ENCODE peak calls at places on chromosomes 16 and 17, in four cellular contexts. S is A549, G is HepG2, B is heart left ventricle. Y is an unnamed sample. For H3K4me1, the result is how much of the 10 kb centered on the place peaks cover.

GRCh38 chr16:14050297-14051027 is 20.7 kb upstream of the MRTFB start:
- DNase-seq in S (peak), G (no peak), B (no peak), Y (no peak)

GRCh38 chr16:59605706-59606105 is 871.6 kb upstream of the GOT2 start:
- DNase-seq in S (no peak), G (no peak), B (no peak), Y (no peak)

GRCh38 chr16:23903001-23903414 is 67.2 kb downstream of the PRKCB start:
- DNase-seq in S (no peak), G (no peak), B (no peak), Y (no peak)

GRCh38 chr17:15348030-15348429 is 6.6 kb upstream of the TEKT3 start:
- DNase-seq in S (no peak), G (no peak), B (no peak), Y (no peak)

GRCh38 chr16:2597560-2597902 is 59.7 kb downstream of the PDPK1 start:
- DNase-seq in S (no peak), G (no peak), B (peak), Y (peak)

GRCh38 chr17:81701288-81702071 is 1.7 kb upstream of the MRPL12 start:
- DNase-seq in S (no peak), G (no peak), B (no peak), Y (peak)

GRCh38 chr17:312476-313148 is 40.0 kb downstream of the RPH3AL start:
- DNase-seq in S (no peak), G (no peak), B (no peak), Y (peak)

GRCh38 chr16:102060-102855 is 24.2 kb downstream of the MPG start:
- DNase-seq in S (no peak), G (no peak), B (peak), Y (no peak)

GRCh38 chr17:633641-634091 is 81.0 kb downstream of the VPS53 start:
- DNase-seq in S (no peak), G (no peak), B (no peak), Y (no peak)

GRCh38 chr16:89922884-89923639 is at the start of gene TUBB3:
- DNase-seq in S (peak), G (peak), B (peak), Y (no peak)

GRCh38 chr16:74923766-74924460 is 61.0 kb downstream of the WDR59 start:
- DNase-seq in S (no peak), G (peak), B (no peak), Y (no peak)

GRCh38 chr16:9139965-9140364 is 48.5 kb downstream of the HAPSTR1 start:
- DNase-seq in S (no peak), G (peak), B (no peak), Y (peak)

GRCh38 chr16:54140788-54141136 is 145.8 kb downstream of the IRX3 start:
- DNase-seq in S (no peak), G (no peak), B (no peak), Y (no peak)

GRCh38 chr16:84427553-84427952 is 59.2 kb downstream of the ATP2C2 start:
- DNase-seq in S (no peak), G (no peak), B (no peak), Y (no peak)

GRCh38 chr17:8794636-8795035 is 4.5 kb downstream of the MFSD6L start:
- DNase-seq in S (no peak), G (no peak), B (no peak), Y (no peak)

GRCh38 chr17:28523186-28523585 is 17.0 kb downstream of the FOXN1 start:
- DNase-seq in S (no peak), G (no peak), B (no peak), Y (no peak)

GRCh38 chr17:31695456-31696090 is 163.5 kb downstream of the COPRS start:
- DNase-seq in S (no peak), G (no peak), B (no peak), Y (no peak)

GRCh38 chr16:23014592-23014991 is 134.7 kb downstream of the USP31 start:
- DNase-seq in S (no peak), G (no peak), B (no peak), Y (no peak)

GRCh38 chr16:46853713-46854443 is 22.9 kb upstream of the C16orf87 start:
- DNase-seq in S (peak), G (peak), B (peak), Y (peak)

GRCh38 chr17:20988001-20988641 is 54.7 kb downstream of the USP22 start:
- DNase-seq in S (no peak), G (no peak), B (no peak), Y (no peak)

GRCh38 chr17:81476097-81476496 is 36.5 kb downstream of the ACTG1 start:
- DNase-seq in S (no peak), G (no peak), B (no peak), Y (no peak)

GRCh38 chr17:43917348-43918025 is 10.2 kb upstream of the MPP2 start:
- DNase-seq in S (no peak), G (no peak), B (no peak), Y (peak)

GRCh38 chr17:45013021-45013997 is 38.1 kb downstream of the DCAKD start:
- DNase-seq in S (no peak), G (no peak), B (no peak), Y (no peak)

GRCh38 chr16:50368410-50369132 is at the start of gene BRD7:
- DNase-seq in S (peak), G (peak), B (peak), Y (peak)

GRCh38 chr17:9645858-9646555 is 690 bp downstream of the USP43 start:
- DNase-seq in S (peak), G (peak), B (no peak), Y (peak)

GRCh38 chr17:17943281-17943984 is 28.8 kb downstream of the TOM1L2 start:
- DNase-seq in S (no peak), G (no peak), B (no peak), Y (no peak)

GRCh38 chr17:32429598-32429997 is 14.7 kb upstream of the PSMD11 start:
- DNase-seq in S (no peak), G (no peak), B (no peak), Y (no peak)

GRCh38 chr16:1708768-1709180 is 2.8 kb downstream of the MAPK8IP3 start:
- DNase-seq in S (no peak), G (no peak), B (peak), Y (peak)

GRCh38 chr17:60720763-60721531 is 43.3 kb downstream of the BCAS3 start:
- DNase-seq in S (peak), G (peak), B (peak), Y (no peak)

GRCh38 chr17:1197781-1198490 is 18.2 kb upstream of the ABR start:
- DNase-seq in S (no peak), G (no peak), B (peak), Y (peak)

GRCh38 chr17:39564201-39564828 is 43.4 kb downstream of the NEUROD2 start:
- DNase-seq in S (no peak), G (no peak), B (no peak), Y (no peak)

GRCh38 chr17:58337126-58337599 is 8.6 kb upstream of the TSPOAP1 start:
- DNase-seq in S (no peak), G (no peak), B (no peak), Y (peak)

GRCh38 chr17:40647549-40648325 is at the start of gene SMARCE1:
- DNase-seq in S (peak), G (peak), B (peak), Y (peak)

GRCh38 chr16:55478827-55479559 is at the start of gene MMP2:
- DNase-seq in S (no peak), G (no peak), B (peak), Y (no peak)

GRCh38 chr16:89018605-89019158 is 41.7 kb upstream of the CBFA2T3 start:
- DNase-seq in S (no peak), G (no peak), B (no peak), Y (peak)

GRCh38 chr17:36553459-36553858 is 8.7 kb downstream of the GGNBP2 start:
- DNase-seq in S (no peak), G (no peak), B (no peak), Y (no peak)
- H3K4me1 ChIP-seq in S (under half), G (under half), B (under half), Y (half or more)

DNA sequence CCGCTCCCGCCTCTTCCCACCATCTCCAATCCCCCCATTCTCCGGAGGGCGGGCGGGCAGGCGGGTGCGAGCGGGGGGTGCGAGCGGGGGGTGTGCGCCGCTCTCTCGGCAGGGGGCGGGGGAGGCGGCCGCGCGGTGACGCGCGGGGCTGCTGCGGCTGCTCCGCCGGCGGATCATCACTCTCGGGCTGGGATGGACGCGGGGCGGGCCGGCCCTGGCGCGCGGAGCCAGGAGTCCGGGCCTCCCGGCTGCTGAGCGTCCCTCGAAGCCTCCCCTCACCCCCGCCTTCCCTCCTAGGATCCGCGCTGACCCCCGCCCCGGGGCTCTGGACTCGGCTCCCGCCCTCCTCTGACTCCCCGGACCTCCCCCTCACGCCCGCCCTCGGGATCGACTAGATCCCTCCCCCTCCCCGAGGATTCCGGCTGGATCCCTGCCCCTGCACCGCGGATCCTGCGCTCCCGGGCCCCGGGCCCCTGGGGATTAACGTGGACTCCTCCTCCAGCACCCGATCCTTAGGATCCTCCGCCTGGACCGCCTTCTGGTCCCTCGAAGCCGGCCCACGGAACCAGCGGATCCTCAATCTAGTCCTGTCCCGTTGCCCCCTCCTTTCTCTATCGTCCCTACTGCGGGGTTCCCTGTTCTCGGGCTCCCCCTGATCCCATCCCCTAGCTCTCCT is 978 bp upstream of the TMEM256 start:
- DNase-seq in S (peak), G (no peak), B (peak), Y (peak)
- TF ChIP-seq POLR2A in S (peak), G (no peak), B (no peak), Y (no peak)

GRCh38 chr17:77393867-77394539 is 253.2 kb downstream of the SEC14L1 start:
- DNase-seq in S (no peak), G (no peak), B (no peak), Y (no peak)
- H3K4me1 ChIP-seq in S (half or more), G (half or more), B (under half), Y (half or more)

DNA sequence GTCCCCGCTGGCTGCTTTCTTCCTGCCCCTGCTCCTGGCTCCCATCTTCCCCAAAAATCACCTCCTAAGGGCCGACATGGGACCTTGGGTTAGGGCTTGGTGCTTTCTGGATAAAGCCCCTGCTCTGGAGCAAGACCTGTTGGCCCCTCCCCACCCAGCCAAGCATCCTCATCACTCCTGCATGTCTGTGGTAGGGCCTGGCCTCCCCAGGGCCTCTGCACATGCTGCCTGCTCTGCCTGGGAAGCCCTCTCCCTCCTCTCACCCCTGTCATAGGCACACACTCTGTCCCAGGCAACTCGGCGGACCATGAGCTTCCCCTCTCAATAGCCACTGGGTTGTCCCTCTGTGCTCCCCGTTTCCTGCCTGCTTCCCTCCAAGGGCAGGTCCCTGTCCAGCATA is 35.2 kb downstream of the CFAP20 start:
- DNase-seq in S (no peak), G (no peak), B (no peak), Y (no peak)
- TF ChIP-seq POLR2A in S (no peak), G (no peak), B (no peak), Y (no peak)